ENCODE peak calls at places on chromosomes 16 and 17, in six cellular contexts. A is foreskin fibroblast; Q is right lobe of liver; O is heart left ventricle; L is SW480; U is CD4-positive, alpha-beta T cell. X is an unnamed sample.

GRCh38 chr17:38728290-38728831 is 1.8 kb upstream of the CISD3 start:
- DNase-seq in A (no peak), Q (peak), O (no peak), L (no peak), U (peak), X (no peak)

GRCh38 chr17:78484300-78485159 is 92.7 kb downstream of the DNAH17 start:
- DNase-seq in O (no peak), A (peak), L (peak), Q (no peak), U (peak), X (no peak)

GRCh38 chr17:29119265-29119664 is 60.9 kb downstream of the MYO18A start:
- DNase-seq in L (no peak), U (no peak), O (no peak), Q (no peak), A (no peak), X (no peak)

GRCh38 chr16:85319208-85319983 is 207.1 kb upstream of the CIBAR2 start:
- DNase-seq in L (no peak), U (no peak), A (no peak), O (no peak), Q (no peak), X (no peak)

GRCh38 chr16:89138843-89139520 is 32.6 kb upstream of the CDH15 start:
- DNase-seq in O (peak), L (no peak), U (no peak), A (no peak), Q (no peak), X (no peak)

GRCh38 chr16:23519282-23519681 is 9.0 kb upstream of the GGA2 start:
- DNase-seq in Q (no peak), L (no peak), U (no peak), O (no peak), A (no peak), X (no peak)

GRCh38 chr16:49203361-49203760 is 78.3 kb downstream of the CBLN1 start:
- DNase-seq in A (no peak), O (no peak), Q (no peak), U (no peak), L (no peak), X (no peak)

GRCh38 chr16:89373355-89374110 is 116.8 kb downstream of the ANKRD11 start:
- DNase-seq in A (peak), U (no peak), Q (no peak), O (no peak), L (no peak), X (no peak)

GRCh38 chr16:2738615-2739014 is 13.8 kb upstream of the SRRM2 start:
- DNase-seq in Q (no peak), L (no peak), U (no peak), A (no peak), O (no peak), X (no peak)

GRCh38 chr17:19935169-19935568 is 42.5 kb downstream of the AKAP10 start:
- DNase-seq in U (no peak), L (no peak), Q (no peak), A (peak), O (no peak), X (no peak)

GRCh38 chr17:336110-337021 is 16.2 kb downstream of the RPH3AL start:
- DNase-seq in L (no peak), U (peak), Q (peak), O (peak), A (no peak), X (peak)

GRCh38 chr16:10126686-10127085 is 55.5 kb downstream of the GRIN2A start:
- DNase-seq in A (peak), O (no peak), Q (no peak), L (no peak), U (no peak), X (no peak)

GRCh38 chr17:80045703-80046102 is 9.3 kb downstream of the CCDC40 start:
- DNase-seq in Q (no peak), A (no peak), U (no peak), L (no peak), O (no peak), X (peak)

X was measured in DMS53.